ENCODE peak calls at places on chromosomes 13 and 19, in six cellular contexts. M is heart left ventricle, C is aorta, B is right lobe of liver, Z is tibial nerve, L is BE2C. X is an unnamed sample.

GRCh38 chr13:46668302-46668720 is 115.3 kb downstream of the LRCH1 start:
- DNase-seq in M (peak; percentile 64), C (peak; percentile 68), B (no peak), Z (peak; percentile 66), L (no peak), X (peak; percentile 82)

GRCh38 chr19:2795827-2796658 is 10.7 kb downstream of the THOP1 start:
- DNase-seq in M (no peak), C (no peak), B (no peak), Z (no peak), L (no peak), X (no peak)

GRCh38 chr19:14906711-14907110 is 20.8 kb upstream of the OR7A17 start:
- DNase-seq in M (no peak), C (no peak), B (no peak), Z (no peak), L (no peak), X (no peak)

GRCh38 chr19:43438291-43439162 is 23.8 kb downstream of the TEX101 start:
- DNase-seq in M (peak; percentile 74), C (peak; percentile 44), B (no peak), Z (no peak), L (peak; percentile 78), X (peak; percentile 86)

GRCh38 chr13:73168993-73169401 is 110.2 kb downstream of the KLF5 start:
- DNase-seq in M (no peak), C (no peak), B (no peak), Z (no peak), L (no peak), X (peak; percentile 30)

GRCh38 chr13:42644841-42645240 is 70.9 kb downstream of the TNFSF11 start:
- DNase-seq in M (no peak), C (no peak), B (no peak), Z (no peak), L (no peak), X (no peak)

GRCh38 chr13:46386996-46387851 is at the start of gene RUBCNL:
- DNase-seq in M (peak; percentile 39), C (peak; percentile 77), B (peak; percentile 60), Z (no peak), L (peak; percentile 19), X (peak; percentile 45)

GRCh38 chr13:33676045-33676699 is 141.8 kb upstream of the RFC3 start:
- DNase-seq in M (peak; percentile 21), C (no peak), B (no peak), Z (no peak), L (no peak), X (peak; percentile 42)

GRCh38 chr13:38518328-38518727 is 168.5 kb upstream of the FREM2 start:
- DNase-seq in M (no peak), C (no peak), B (no peak), Z (no peak), L (no peak), X (no peak)
- H3K4me1 ChIP-seq in M (no peaks in the 10 kb centered on the region), C (no peaks in the 10 kb centered on the region), B (no peaks in the 10 kb centered on the region), Z (no peaks in the 10 kb centered on the region), L (no peaks in the 10 kb centered on the region), X (no peaks in the 10 kb centered on the region)

DNA sequence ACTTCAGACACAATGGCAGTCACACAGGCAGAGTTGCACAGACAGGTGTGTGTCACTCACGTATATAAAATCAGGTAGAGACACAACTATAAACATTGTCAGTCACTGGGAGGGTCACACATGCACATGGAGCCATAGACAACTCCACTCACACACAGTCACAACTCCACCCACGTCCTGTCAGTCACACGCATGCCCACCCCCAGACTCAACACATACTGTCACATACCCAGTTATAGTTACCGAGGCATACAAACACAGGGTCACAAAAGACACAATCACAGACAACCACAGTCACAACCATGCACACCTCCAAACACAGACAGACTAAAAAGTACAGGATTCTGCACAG is 1.5 kb downstream of the NUMBL start:
- DNase-seq in M (no peak), C (no peak), B (no peak), Z (no peak), L (no peak), X (no peak)
- H3K4me1 ChIP-seq in M (peaks cover 4% of the 10 kb centered on the region), C (no peaks in the 10 kb centered on the region), B (no peaks in the 10 kb centered on the region), Z (peaks cover 57% of the 10 kb centered on the region), L (peaks cover 13% of the 10 kb centered on the region), X (peaks cover 30% of the 10 kb centered on the region)

GRCh38 chr19:6232567-6232966 is 47.2 kb downstream of the MLLT1 start:
- DNase-seq in M (no peak), C (no peak), B (no peak), Z (no peak), L (no peak), X (peak; percentile 80)
- H3K4me1 ChIP-seq in M (peaks cover 47% of the 10 kb centered on the region), C (peaks cover 5% of the 10 kb centered on the region), B (peaks cover 40% of the 10 kb centered on the region), Z (peaks cover 96% of the 10 kb centered on the region), L (peaks cover 29% of the 10 kb centered on the region), X (peaks cover 31% of the 10 kb centered on the region)

DNA sequence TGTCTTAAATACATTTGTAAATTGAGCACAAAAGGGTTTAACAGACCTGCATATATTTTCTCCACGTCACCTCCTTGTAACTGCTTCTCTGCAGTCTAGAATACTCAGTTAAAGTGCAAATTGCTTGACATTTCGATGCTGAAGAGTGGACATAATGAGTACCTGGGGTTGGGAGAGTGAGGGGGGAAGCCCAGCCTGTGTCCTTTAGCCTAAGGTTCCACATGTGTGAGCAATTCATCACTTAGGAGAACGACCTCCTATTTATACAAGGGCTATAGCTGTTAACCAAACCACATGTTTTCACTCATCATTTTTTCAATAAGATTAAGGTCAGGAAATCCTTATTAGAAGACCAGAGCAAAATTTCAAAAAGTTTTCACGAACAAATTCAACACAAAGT is 29.5 kb downstream of the PCDH9 start:
- DNase-seq in M (no peak), C (no peak), B (no peak), Z (no peak), L (no peak), X (no peak)
- H3K4me1 ChIP-seq in M (no peaks in the 10 kb centered on the region), C (no peaks in the 10 kb centered on the region), B (no peaks in the 10 kb centered on the region), Z (peaks cover 8% of the 10 kb centered on the region), L (peaks cover 3% of the 10 kb centered on the region), X (no peaks in the 10 kb centered on the region)

DNA sequence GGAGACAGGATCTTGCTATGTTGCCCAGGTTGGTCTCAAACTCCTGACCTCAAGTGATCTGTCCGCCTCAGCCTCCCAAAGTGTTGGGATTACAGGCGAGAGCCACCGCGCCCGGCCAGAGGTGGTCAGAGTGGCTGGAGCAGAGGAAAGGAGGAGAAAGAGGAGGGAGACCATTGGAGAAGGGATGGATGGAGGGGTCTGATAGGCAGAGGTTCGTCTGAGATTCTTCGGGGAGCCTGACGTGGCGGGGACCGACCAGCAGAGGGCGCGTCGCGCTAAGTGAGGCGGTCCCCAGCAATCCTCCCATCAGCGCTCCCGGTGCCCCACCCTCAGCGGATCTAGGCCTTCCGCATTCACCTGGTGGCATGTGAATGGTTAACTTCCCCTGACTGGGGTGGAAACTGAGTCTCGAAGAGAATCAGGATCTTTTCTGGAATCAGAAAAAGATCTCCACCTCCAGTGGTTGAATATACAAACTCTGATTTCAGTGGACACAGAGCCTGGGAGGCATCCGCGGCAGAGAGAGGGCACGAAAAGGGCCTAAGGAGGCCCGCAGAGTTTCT is 8.8 kb downstream of the GTPBP3 start:
- DNase-seq in M (peak; percentile 74), C (peak; percentile 82), B (no peak), Z (peak; percentile 80), L (peak; percentile 78), X (peak; percentile 84)
- H3K4me1 ChIP-seq in M (peaks cover 38% of the 10 kb centered on the region), C (peaks cover 4% of the 10 kb centered on the region), B (peaks cover 3% of the 10 kb centered on the region), Z (peaks cover 34% of the 10 kb centered on the region), L (no peaks in the 10 kb centered on the region), X (peaks cover 8% of the 10 kb centered on the region)

GRCh38 chr19:39397360-39398296 is 6.5 kb downstream of the MED29 start:
- DNase-seq in M (peak; percentile 89), C (peak; percentile 94), B (peak; percentile 95), Z (peak; percentile 95), L (peak; percentile 92), X (peak; percentile 94)

GRCh38 chr19:39400997-39401548 is 5.6 kb upstream of the ZFP36 start:
- DNase-seq in M (no peak), C (no peak), B (peak; percentile 58), Z (no peak), L (no peak), X (no peak)

GRCh38 chr19:39398297-39398864 is 7.2 kb downstream of the MED29 start:
- DNase-seq in M (peak; percentile 69), C (peak; percentile 93), B (peak; percentile 88), Z (peak; percentile 72), L (no peak), X (peak; percentile 72)

GRCh38 chr19:39401549-39402416 is 4.9 kb upstream of the ZFP36 start:
- DNase-seq in M (no peak), C (peak; percentile 85), B (peak; percentile 91), Z (peak; percentile 69), L (peak; percentile 38), X (peak; percentile 44)

GRCh38 chr19:39399684-39400465 is 6.8 kb upstream of the ZFP36 start:
- DNase-seq in M (no peak), C (no peak), B (no peak), Z (no peak), L (no peak), X (no peak)
- H3K4me1 ChIP-seq in M (peaks cover 27% of the 10 kb centered on the region), C (no peaks in the 10 kb centered on the region), B (peaks cover 66% of the 10 kb centered on the region), Z (peaks cover 74% of the 10 kb centered on the region), L (peaks cover 29% of the 10 kb centered on the region), X (peaks cover 36% of the 10 kb centered on the region)

X was measured in adipocyte.